ENCODE peak calls at places on chromosomes 7 and 10, in four cellular contexts. D is left ventricle myocardium inferior, O is upper lobe of left lung, T is pancreas. V is an unnamed sample.

GRCh38 chr7:159370-160270 is 32.8 kb upstream of the FAM20C start:
- DNase-seq in D (no peak), O (no peak), T (no peak), V (no peak)

GRCh38 chr7:28410628-28411578 is 1.4 kb upstream of the CREB5 start:
- DNase-seq in D (peak; percentile 49), O (no peak), T (no peak), V (peak; percentile 55)

GRCh38 chr10:114623661-114624294 is 34.3 kb downstream of the ABLIM1 start:
- DNase-seq in D (no peak), O (no peak), T (peak; percentile 53), V (no peak)

GRCh38 chr10:110414563-110415309 is 83.0 kb upstream of the DUSP5 start:
- DNase-seq in D (no peak), O (peak; percentile 73), T (no peak), V (no peak)

GRCh38 chr7:98867271-98867701 is 2.5 kb downstream of the TMEM130 start:
- DNase-seq in D (no peak), O (no peak), T (no peak), V (no peak)

GRCh38 chr10:48605786-48606529 is 1.1 kb upstream of the ARHGAP22 start:
- DNase-seq in D (no peak), O (peak; percentile 13), T (no peak), V (no peak)

GRCh38 chr7:333399-333776 is 43.4 kb downstream of the FOXL3 start:
- DNase-seq in D (peak; percentile 82), O (no peak), T (peak; percentile 55), V (peak; percentile 63)

GRCh38 chr7:52956379-52956915 is 79.0 kb upstream of the POM121L12 start:
- DNase-seq in D (no peak), O (no peak), T (no peak), V (no peak)

GRCh38 chr7:151177310-151177709 is 9.7 kb downstream of the ASB10 start:
- DNase-seq in D (no peak), O (no peak), T (no peak), V (no peak)

GRCh38 chr7:2830609-2831376 is 13.3 kb downstream of the GNA12 start:
- DNase-seq in D (no peak), O (no peak), T (no peak), V (no peak)

GRCh38 chr7:31729195-31729804 is 42.3 kb downstream of the PPP1R17 start:
- DNase-seq in D (no peak), O (no peak), T (no peak), V (no peak)

GRCh38 chr7:128829391-128830166 is 627 bp upstream of the FLNC start:
- DNase-seq in D (no peak), O (no peak), T (peak; percentile 28), V (peak; percentile 68)

GRCh38 chr7:148773344-148773743 is 74.6 kb downstream of the CUL1 start:
- DNase-seq in D (no peak), O (no peak), T (no peak), V (no peak)

GRCh38 chr10:128985036-128985435 is 482.0 kb upstream of the MGMT start:
- DNase-seq in D (no peak), O (no peak), T (no peak), V (no peak)

GRCh38 chr7:23373151-23374004 is 74.2 kb downstream of the MALSU1 start:
- DNase-seq in D (no peak), O (no peak), T (no peak), V (no peak)

GRCh38 chr10:15280974-15281373 is 90.1 kb downstream of the FAM171A1 start:
- DNase-seq in D (no peak), O (no peak), T (no peak), V (no peak)

GRCh38 chr7:73761854-73762658 is 8.0 kb downstream of the CLDN3 start:
- DNase-seq in D (no peak), O (no peak), T (no peak), V (no peak)

GRCh38 chr7:158186406-158186805 is 401.2 kb downstream of the PTPRN2 start:
- DNase-seq in D (no peak), O (no peak), T (no peak), V (no peak)

GRCh38 chr10:79436850-79437103 is 8.6 kb downstream of the ZCCHC24 start:
- DNase-seq in D (no peak), O (no peak), T (no peak), V (no peak)

GRCh38 chr7:116952640-116953371 is 495 bp upstream of the ST7 start:
- DNase-seq in D (peak; percentile 71), O (peak; percentile 81), T (peak; percentile 68), V (peak; percentile 67)

GRCh38 chr10:75396861-75397570 is 4.5 kb downstream of the ZNF503 start:
- DNase-seq in D (peak; percentile 29), O (no peak), T (peak; percentile 61), V (peak; percentile 37)

GRCh38 chr10:71138126-71138860 is 74.1 kb upstream of the UNC5B start:
- DNase-seq in D (peak; percentile 23), O (no peak), T (peak; percentile 24), V (no peak)

GRCh38 chr10:91453535-91453934 is 43.4 kb downstream of the HECTD2 start:
- DNase-seq in D (no peak), O (no peak), T (no peak), V (no peak)

GRCh38 chr7:148232784-148233183 is 357.8 kb upstream of the C7orf33 start:
- DNase-seq in D (no peak), O (no peak), T (no peak), V (no peak)

GRCh38 chr10:34236927-34237326 is 578.2 kb downstream of the PARD3 start:
- DNase-seq in D (no peak), O (no peak), T (no peak), V (no peak)

GRCh38 chr10:119931873-119932272 is 39.3 kb downstream of the SEC23IP start:
- DNase-seq in D (no peak), O (no peak), T (no peak), V (no peak)

GRCh38 chr10:74500806-74501205 is 325.6 kb upstream of the KAT6B start:
- DNase-seq in D (no peak), O (no peak), T (no peak), V (no peak)

GRCh38 chr10:76973515-76974289 is 663.9 kb downstream of the KCNMA1 start:
- DNase-seq in D (no peak), O (no peak), T (no peak), V (no peak)

GRCh38 chr10:79184141-79184625 is 115.4 kb downstream of the ZMIZ1 start:
- DNase-seq in D (no peak), O (peak; percentile 76), T (peak; percentile 73), V (no peak)

GRCh38 chr10:108721874-108722273 is 1201.4 kb downstream of the XPNPEP1 start:
- DNase-seq in D (no peak), O (no peak), T (no peak), V (no peak)

GRCh38 chr10:22251751-22252285 is 34.0 kb upstream of the EBLN1 start:
- DNase-seq in D (peak; percentile 69), O (peak; percentile 52), T (peak; percentile 27), V (peak; percentile 63)

GRCh38 chr10:103481974-103482531 is 3.0 kb upstream of the CALHM3 start:
- DNase-seq in D (no peak), O (no peak), T (no peak), V (no peak)

DNA sequence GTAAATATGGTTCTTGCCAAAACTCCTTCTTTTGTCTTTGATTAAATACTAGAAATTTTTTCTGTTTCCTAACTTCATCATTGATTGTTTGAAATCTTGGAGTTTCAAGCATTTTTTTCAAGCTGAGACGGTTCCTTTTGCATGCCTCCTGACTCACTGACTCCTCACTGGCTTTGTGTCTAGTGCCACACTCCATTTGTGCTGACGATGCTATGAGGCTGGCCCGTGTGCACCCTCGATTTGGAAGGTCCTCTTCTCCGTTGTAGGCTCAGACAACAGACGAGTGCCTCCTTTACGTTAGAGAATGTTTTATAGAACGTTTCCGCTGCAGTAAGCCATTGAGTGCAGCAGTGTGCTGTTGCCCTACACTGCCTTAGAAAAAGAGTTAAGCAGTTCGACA is 10.8 kb upstream of the CSGALNACT2 start:
- DNase-seq in D (no peak), O (no peak), T (no peak), V (no peak)
- H3K4me1 ChIP-seq in D (no peaks in the 10 kb centered on the region), O (peaks cover 6% of the 10 kb centered on the region), T (no peaks in the 10 kb centered on the region), V (peaks cover 4% of the 10 kb centered on the region)

GRCh38 chr7:72278550-72278949 is 133.6 kb downstream of the CALN1 start:
- DNase-seq in D (no peak), O (no peak), T (no peak), V (no peak)
- TF ChIP-seq CTCF in D (no peak), O (no peak), T (no peak), V (no peak)

GRCh38 chr10:132542819-132543218 is 5.2 kb downstream of the INPP5A start:
- DNase-seq in D (no peak), O (no peak), T (no peak), V (no peak)
- H3K4me1 ChIP-seq in D (peaks cover 94% of the 10 kb centered on the region), O (peaks cover 61% of the 10 kb centered on the region), T (peaks cover 24% of the 10 kb centered on the region), V (peaks cover 71% of the 10 kb centered on the region)

DNA sequence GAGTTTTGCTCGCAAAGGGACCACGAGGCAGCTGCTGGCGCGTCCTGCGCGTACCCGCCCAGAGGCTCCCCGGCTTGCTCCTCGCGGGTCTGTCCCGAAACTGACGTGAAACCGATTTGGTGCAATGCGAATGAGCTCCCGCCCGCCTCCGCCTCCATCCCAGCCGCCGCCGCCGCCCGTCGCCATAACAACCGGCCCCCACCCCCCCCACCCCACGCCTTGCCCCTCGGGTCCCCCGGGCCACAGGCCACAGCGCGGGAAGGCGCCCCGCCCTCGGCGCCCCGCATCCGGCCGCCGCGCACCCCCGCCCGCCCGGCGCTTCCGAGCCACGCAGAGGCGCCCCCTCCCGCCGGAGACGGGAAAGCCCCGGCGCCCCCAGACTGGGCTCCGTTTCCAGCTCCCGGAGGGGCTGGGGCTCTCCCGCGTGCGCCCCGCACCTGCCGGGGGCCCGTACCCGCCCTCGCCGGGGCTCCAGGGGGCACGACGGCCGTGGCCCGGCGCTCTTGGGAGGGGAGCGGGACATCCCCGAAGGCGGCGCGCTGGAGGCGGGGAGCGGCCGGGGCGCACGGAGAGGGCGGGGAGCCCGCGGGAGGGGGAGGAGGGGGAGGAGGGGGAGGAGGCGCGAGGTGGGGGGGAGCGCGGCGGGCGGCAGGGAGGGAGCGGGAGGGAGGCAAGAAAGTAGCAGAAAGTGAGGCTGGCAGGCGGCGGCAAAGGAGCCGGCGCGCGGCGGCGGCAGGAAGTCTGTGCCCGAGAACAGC is at the start of gene CAMK1D:
- DNase-seq in D (peak; percentile 82), O (peak; percentile 79), T (peak; percentile 84), V (peak; percentile 87)
- TF ChIP-seq CTCF in D (peak; percentile 41), O (peak; percentile 32), T (no peak), V (no peak)

GRCh38 chr7:107998660-107999480 is 4.1 kb downstream of the LAMB1 start:
- DNase-seq in D (no peak), O (no peak), T (no peak), V (no peak)
- H3K4me1 ChIP-seq in D (peaks cover 100% of the 10 kb centered on the region), O (peaks cover 36% of the 10 kb centered on the region), T (peaks cover 13% of the 10 kb centered on the region), V (peaks cover 3% of the 10 kb centered on the region)

GRCh38 chr10:97975598-97975997 is 54.8 kb downstream of the CRTAC1 start:
- DNase-seq in D (no peak), O (no peak), T (no peak), V (no peak)
- TF ChIP-seq CTCF in D (no peak), O (no peak), T (no peak), V (no peak)

V was measured in psoas muscle.